ENCODE peak calls at places on chromosomes 11 and 22, in six cellular contexts. One of them, this sample, is unnamed.

GRCh38 chr22:24968066-24968561 is 15.6 kb downstream of the KIAA1671 start:
- DNase-seq in A549: no peak
- DNase-seq in endothelial cell of umbilical vein: no peak
- DNase-seq in lower lobe of right lung: no peak
- DNase-seq in psoas muscle: peak; percentile 37
- DNase-seq in right lobe of liver: no peak
- DNase-seq in this sample: no peak

GRCh38 chr11:18671246-18671645 is 27.3 kb upstream of the TMEM86A start:
- DNase-seq in A549: no peak
- DNase-seq in endothelial cell of umbilical vein: no peak
- DNase-seq in lower lobe of right lung: no peak
- DNase-seq in psoas muscle: no peak
- DNase-seq in right lobe of liver: no peak
- DNase-seq in this sample: no peak

GRCh38 chr11:16820324-16821092 is 82.1 kb downstream of the C11orf58 start:
- DNase-seq in A549: peak; percentile 77
- DNase-seq in endothelial cell of umbilical vein: peak; percentile 74
- DNase-seq in lower lobe of right lung: peak; percentile 81
- DNase-seq in psoas muscle: peak; percentile 75
- DNase-seq in right lobe of liver: peak; percentile 80
- DNase-seq in this sample: peak; percentile 29

GRCh38 chr11:48162197-48162886 is 54.3 kb upstream of the OR4B1 start:
- DNase-seq in A549: no peak
- DNase-seq in endothelial cell of umbilical vein: peak; percentile 24
- DNase-seq in lower lobe of right lung: no peak
- DNase-seq in psoas muscle: no peak
- DNase-seq in right lobe of liver: no peak
- DNase-seq in this sample: no peak

GRCh38 chr11:75996523-75997272 is 181.7 kb downstream of the UVRAG start:
- DNase-seq in A549: no peak
- DNase-seq in endothelial cell of umbilical vein: peak; percentile 64
- DNase-seq in lower lobe of right lung: no peak
- DNase-seq in psoas muscle: no peak
- DNase-seq in right lobe of liver: no peak
- DNase-seq in this sample: no peak

GRCh38 chr11:57899378-57899777 is 124.3 kb upstream of the OR9Q1 start:
- DNase-seq in A549: no peak
- DNase-seq in endothelial cell of umbilical vein: no peak
- DNase-seq in lower lobe of right lung: no peak
- DNase-seq in psoas muscle: no peak
- DNase-seq in right lobe of liver: no peak
- DNase-seq in this sample: no peak

GRCh38 chr11:72247584-72247983 is 3.6 kb upstream of the PHOX2A start:
- DNase-seq in A549: no peak
- DNase-seq in endothelial cell of umbilical vein: no peak
- DNase-seq in lower lobe of right lung: no peak
- DNase-seq in psoas muscle: no peak
- DNase-seq in right lobe of liver: no peak
- DNase-seq in this sample: no peak

GRCh38 chr11:78577495-78577894 is 2.8 kb upstream of the NARS2 start:
- DNase-seq in A549: no peak
- DNase-seq in endothelial cell of umbilical vein: no peak
- DNase-seq in lower lobe of right lung: no peak
- DNase-seq in psoas muscle: no peak
- DNase-seq in right lobe of liver: no peak
- DNase-seq in this sample: no peak

GRCh38 chr11:78048561-78048960 is 15.1 kb upstream of the THRSP start:
- DNase-seq in A549: no peak
- DNase-seq in endothelial cell of umbilical vein: no peak
- DNase-seq in lower lobe of right lung: no peak
- DNase-seq in psoas muscle: no peak
- DNase-seq in right lobe of liver: no peak
- DNase-seq in this sample: no peak

GRCh38 chr11:124798991-124799383 is 1.2 kb downstream of the MSANTD2 start:
- DNase-seq in A549: peak; percentile 7
- DNase-seq in endothelial cell of umbilical vein: peak; percentile 58
- DNase-seq in lower lobe of right lung: no peak
- DNase-seq in psoas muscle: no peak
- DNase-seq in right lobe of liver: no peak
- DNase-seq in this sample: peak; percentile 27

GRCh38 chr11:23988381-23989006 is 508.4 kb upstream of the LUZP2 start:
- DNase-seq in A549: peak; percentile 7
- DNase-seq in endothelial cell of umbilical vein: peak; percentile 29
- DNase-seq in lower lobe of right lung: no peak
- DNase-seq in psoas muscle: no peak
- DNase-seq in right lobe of liver: no peak
- DNase-seq in this sample: peak; percentile 66

GRCh38 chr22:42418811-42419243 is 13.4 kb downstream of the NFAM1 start:
- DNase-seq in A549: no peak
- DNase-seq in endothelial cell of umbilical vein: no peak
- DNase-seq in lower lobe of right lung: peak; percentile 64
- DNase-seq in psoas muscle: no peak
- DNase-seq in right lobe of liver: no peak
- DNase-seq in this sample: no peak

GRCh38 chr11:106917973-106918372 is 100.3 kb downstream of the GUCY1A2 start:
- DNase-seq in A549: no peak
- DNase-seq in endothelial cell of umbilical vein: no peak
- DNase-seq in lower lobe of right lung: no peak
- DNase-seq in psoas muscle: no peak
- DNase-seq in right lobe of liver: no peak
- DNase-seq in this sample: no peak

GRCh38 chr22:46626911-46627805 is 7.0 kb downstream of the GRAMD4 start:
- DNase-seq in A549: no peak
- DNase-seq in endothelial cell of umbilical vein: no peak
- DNase-seq in lower lobe of right lung: no peak
- DNase-seq in psoas muscle: no peak
- DNase-seq in right lobe of liver: peak; percentile 46
- DNase-seq in this sample: no peak

GRCh38 chr11:111764621-111765020 is 1.6 kb downstream of the PPP2R1B start:
- DNase-seq in A549: no peak
- DNase-seq in endothelial cell of umbilical vein: peak; percentile 6
- DNase-seq in lower lobe of right lung: no peak
- DNase-seq in psoas muscle: no peak
- DNase-seq in right lobe of liver: no peak
- DNase-seq in this sample: no peak

DNA sequence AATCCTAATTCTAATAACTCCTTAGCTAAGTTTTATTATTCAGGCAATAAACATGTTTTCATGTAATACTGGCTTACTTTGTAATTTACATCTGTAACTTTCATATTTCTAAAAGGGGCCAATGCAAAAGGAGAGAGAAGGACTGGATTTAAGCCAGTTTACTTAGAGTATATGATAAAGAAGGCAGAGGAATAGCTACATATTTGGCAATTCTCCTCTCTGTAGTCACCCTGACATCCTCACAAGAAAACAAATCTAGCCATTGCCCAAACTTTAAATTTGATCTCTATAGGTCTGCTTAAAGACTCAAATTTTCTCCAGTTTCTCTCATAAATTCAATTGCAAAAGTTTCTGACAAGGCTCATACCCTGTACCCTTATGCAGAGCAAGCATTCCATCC is 2.1 kb downstream of the FIBIN start:
- DNase-seq in A549: no peak
- DNase-seq in endothelial cell of umbilical vein: no peak
- DNase-seq in lower lobe of right lung: no peak
- DNase-seq in psoas muscle: no peak
- DNase-seq in right lobe of liver: no peak
- DNase-seq in this sample: no peak
- H3K4me3 ChIP-seq in A549: no peak overlapping the region
- H3K4me3 ChIP-seq in endothelial cell of umbilical vein: no peak overlapping the region
- H3K4me3 ChIP-seq in lower lobe of right lung: peak overlapping the region; percentile 54
- H3K4me3 ChIP-seq in psoas muscle: peak overlapping the region; percentile 66
- H3K4me3 ChIP-seq in right lobe of liver: no peak overlapping the region
- H3K4me3 ChIP-seq in this sample: peak overlapping the region; percentile 80

GRCh38 chr11:65309006-65309405 is 5.7 kb upstream of the CDC42EP2 start:
- DNase-seq in A549: no peak
- DNase-seq in endothelial cell of umbilical vein: no peak
- DNase-seq in lower lobe of right lung: no peak
- DNase-seq in psoas muscle: no peak
- DNase-seq in right lobe of liver: no peak
- DNase-seq in this sample: no peak

GRCh38 chr11:65310756-65311155 is 3.9 kb upstream of the CDC42EP2 start:
- DNase-seq in A549: no peak
- DNase-seq in endothelial cell of umbilical vein: no peak
- DNase-seq in lower lobe of right lung: no peak
- DNase-seq in psoas muscle: peak; percentile 34
- DNase-seq in right lobe of liver: no peak
- DNase-seq in this sample: no peak

GRCh38 chr11:65310215-65310614 is 4.5 kb upstream of the CDC42EP2 start:
- DNase-seq in A549: no peak
- DNase-seq in endothelial cell of umbilical vein: no peak
- DNase-seq in lower lobe of right lung: no peak
- DNase-seq in psoas muscle: peak; percentile 65
- DNase-seq in right lobe of liver: no peak
- DNase-seq in this sample: no peak

GRCh38 chr11:65307298-65308229 is 7.1 kb upstream of the CDC42EP2 start:
- DNase-seq in A549: no peak
- DNase-seq in endothelial cell of umbilical vein: no peak
- DNase-seq in lower lobe of right lung: no peak
- DNase-seq in psoas muscle: no peak
- DNase-seq in right lobe of liver: no peak
- DNase-seq in this sample: no peak

GRCh38 chr11:65308281-65308891 is 6.3 kb upstream of the CDC42EP2 start:
- DNase-seq in A549: no peak
- DNase-seq in endothelial cell of umbilical vein: peak; percentile 58
- DNase-seq in lower lobe of right lung: peak; percentile 65
- DNase-seq in psoas muscle: no peak
- DNase-seq in right lobe of liver: no peak
- DNase-seq in this sample: no peak
- TF ChIP-seq CTCF in A549: no peak
- TF ChIP-seq CTCF in endothelial cell of umbilical vein: no peak
- TF ChIP-seq CTCF in lower lobe of right lung: no peak
- TF ChIP-seq CTCF in psoas muscle: no peak
- TF ChIP-seq CTCF in right lobe of liver: no peak
- TF ChIP-seq CTCF in this sample: no peak

GRCh38 chr11:74721479-74721835 is 9.8 kb downstream of the CHRDL2 start:
- DNase-seq in A549: no peak
- DNase-seq in endothelial cell of umbilical vein: no peak
- DNase-seq in lower lobe of right lung: no peak
- DNase-seq in psoas muscle: no peak
- DNase-seq in right lobe of liver: no peak
- DNase-seq in this sample: no peak
- H3K27ac ChIP-seq in A549: no peak overlapping the region
- H3K27ac ChIP-seq in endothelial cell of umbilical vein: no peak overlapping the region
- H3K27ac ChIP-seq in lower lobe of right lung: no peak overlapping the region
- H3K27ac ChIP-seq in psoas muscle: peak overlapping the region; percentile 61
- H3K27ac ChIP-seq in right lobe of liver: no peak overlapping the region
- H3K27ac ChIP-seq in this sample: peak overlapping the region; percentile 91

GRCh38 chr11:69333906-69334305 is 40.0 kb downstream of the MYEOV start:
- DNase-seq in A549: no peak
- DNase-seq in endothelial cell of umbilical vein: no peak
- DNase-seq in lower lobe of right lung: no peak
- DNase-seq in psoas muscle: no peak
- DNase-seq in right lobe of liver: peak; percentile 11
- DNase-seq in this sample: no peak

GRCh38 chr11:69328231-69328630 is 34.3 kb downstream of the MYEOV start:
- DNase-seq in A549: no peak
- DNase-seq in endothelial cell of umbilical vein: no peak
- DNase-seq in lower lobe of right lung: no peak
- DNase-seq in psoas muscle: no peak
- DNase-seq in right lobe of liver: peak; percentile 31
- DNase-seq in this sample: no peak

GRCh38 chr11:69327741-69328191 is 33.8 kb downstream of the MYEOV start:
- DNase-seq in A549: no peak
- DNase-seq in endothelial cell of umbilical vein: no peak
- DNase-seq in lower lobe of right lung: no peak
- DNase-seq in psoas muscle: no peak
- DNase-seq in right lobe of liver: no peak
- DNase-seq in this sample: no peak

GRCh38 chr11:69333149-69333710 is 39.3 kb downstream of the MYEOV start:
- DNase-seq in A549: no peak
- DNase-seq in endothelial cell of umbilical vein: no peak
- DNase-seq in lower lobe of right lung: no peak
- DNase-seq in psoas muscle: no peak
- DNase-seq in right lobe of liver: peak; percentile 10
- DNase-seq in this sample: no peak

DNA sequence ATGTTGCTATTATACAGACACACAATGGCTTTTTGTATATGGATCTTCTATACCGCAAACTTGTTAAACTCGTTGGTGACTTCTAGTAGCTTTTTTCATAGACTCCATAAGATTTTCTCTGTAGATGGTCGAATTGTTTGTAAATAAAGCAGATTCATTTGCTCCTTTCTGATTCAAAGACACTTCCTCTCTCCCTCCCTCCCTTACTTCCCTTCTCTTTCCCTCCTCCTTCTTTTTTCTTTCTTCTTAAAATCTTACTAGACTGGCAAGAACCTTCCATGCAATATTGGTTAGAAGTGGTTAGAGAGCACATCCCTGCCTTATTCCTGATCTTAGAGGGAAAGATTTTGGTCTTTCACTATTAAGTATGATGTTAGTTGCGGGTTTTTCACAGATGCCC is 36.4 kb downstream of the MYEOV start:
- DNase-seq in A549: no peak
- DNase-seq in endothelial cell of umbilical vein: no peak
- DNase-seq in lower lobe of right lung: no peak
- DNase-seq in psoas muscle: no peak
- DNase-seq in right lobe of liver: no peak
- DNase-seq in this sample: no peak
- H3K4me3 ChIP-seq in A549: no peak overlapping the region
- H3K4me3 ChIP-seq in endothelial cell of umbilical vein: no peak overlapping the region
- H3K4me3 ChIP-seq in lower lobe of right lung: no peak overlapping the region
- H3K4me3 ChIP-seq in psoas muscle: no peak overlapping the region
- H3K4me3 ChIP-seq in right lobe of liver: no peak overlapping the region
- H3K4me3 ChIP-seq in this sample: no peak overlapping the region

DNA sequence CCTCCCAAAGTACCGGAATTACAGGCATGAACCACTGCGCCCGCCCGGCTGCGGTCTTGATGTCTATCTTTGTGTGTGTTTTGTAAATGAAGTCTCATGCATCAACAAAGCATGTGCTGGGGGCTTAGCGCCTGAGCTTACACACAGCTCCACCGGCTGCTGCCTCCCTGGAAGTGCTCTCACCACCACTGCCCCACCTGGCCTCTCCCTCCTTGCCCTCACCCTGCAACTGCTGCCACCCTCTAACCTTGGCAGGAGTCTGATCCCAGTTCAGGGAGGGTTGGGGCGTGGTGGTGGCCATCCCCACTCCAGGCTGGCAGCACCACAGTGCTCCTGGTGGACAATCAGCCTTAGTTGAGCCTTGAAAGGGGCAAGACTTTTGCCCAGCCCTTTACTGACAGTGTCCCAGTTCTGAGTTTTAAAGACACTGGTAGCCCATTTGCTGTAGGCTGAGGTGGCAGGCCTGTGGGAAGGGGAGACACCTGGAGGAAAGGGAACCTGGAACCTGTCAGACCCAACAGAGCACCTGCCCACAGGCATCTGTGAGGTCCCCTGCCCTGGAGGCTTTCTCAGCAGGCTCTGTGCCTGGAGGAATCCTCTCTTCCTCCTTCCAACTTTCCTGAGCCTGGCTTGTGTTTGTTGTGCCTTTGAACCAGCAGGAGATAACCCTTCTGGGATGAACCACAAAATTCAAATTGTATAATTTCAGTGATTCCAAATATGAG is 42.4 kb upstream of the WEE1 start:
- DNase-seq in A549: peak; percentile 33
- DNase-seq in endothelial cell of umbilical vein: no peak
- DNase-seq in lower lobe of right lung: peak; percentile 54
- DNase-seq in psoas muscle: no peak
- DNase-seq in right lobe of liver: no peak
- DNase-seq in this sample: no peak
- TF ChIP-seq CTCF in A549: no peak
- TF ChIP-seq CTCF in endothelial cell of umbilical vein: no peak
- TF ChIP-seq CTCF in lower lobe of right lung: no peak
- TF ChIP-seq CTCF in psoas muscle: no peak
- TF ChIP-seq CTCF in right lobe of liver: no peak
- TF ChIP-seq CTCF in this sample: no peak

This sample was measured in AG04450.